ENCODE peak calls at places on chromosome 10, in four cellular contexts. A, E, N and X are unnamed samples.

GRCh38 chr10:103739039-103739764 is 116.2 kb downstream of the SH3PXD2A start:
- DNase-seq in A (no peak), E (no peak), N (no peak), X (peak; percentile 87)

GRCh38 chr10:96017227-96017687 is 26.1 kb upstream of the CCNJ start:
- DNase-seq in A (no peak), E (peak; percentile 42), N (peak; percentile 45), X (no peak)

GRCh38 chr10:93032809-93033137 is 27.8 kb upstream of the CYP26C1 start:
- DNase-seq in A (no peak), E (no peak), N (no peak), X (no peak)

GRCh38 chr10:3931224-3931623 is 146.2 kb upstream of the KLF6 start:
- DNase-seq in A (no peak), E (no peak), N (no peak), X (no peak)

GRCh38 chr10:22649390-22649841 is 65.0 kb downstream of the PIP4K2A start:
- DNase-seq in A (no peak), E (no peak), N (no peak), X (no peak)

GRCh38 chr10:110344622-110345021 is 39.9 kb upstream of the SMNDC1 start:
- DNase-seq in A (no peak), E (no peak), N (no peak), X (no peak)

GRCh38 chr10:44648691-44649090 is 262.4 kb upstream of the TMEM72 start:
- DNase-seq in A (no peak), E (no peak), N (no peak), X (no peak)

GRCh38 chr10:83582407-83583095 is 556.8 kb upstream of the GHITM start:
- DNase-seq in A (no peak), E (no peak), N (no peak), X (no peak)

GRCh38 chr10:97705006-97705670 is 8.4 kb upstream of the MARVELD1 start:
- DNase-seq in A (no peak), E (no peak), N (no peak), X (no peak)

GRCh38 chr10:89555688-89556445 is 20.5 kb upstream of the SLC16A12 start:
- DNase-seq in A (no peak), E (no peak), N (no peak), X (no peak)

GRCh38 chr10:72796042-72796441 is 97.5 kb upstream of the OIT3 start:
- DNase-seq in A (no peak), E (no peak), N (no peak), X (no peak)

GRCh38 chr10:132623996-132624846 is 86.6 kb downstream of the INPP5A start:
- DNase-seq in A (no peak), E (no peak), N (no peak), X (no peak)

GRCh38 chr10:61136151-61136550 is 192.2 kb upstream of the RHOBTB1 start:
- DNase-seq in A (no peak), E (no peak), N (no peak), X (no peak)

GRCh38 chr10:74934100-74934812 is 107.9 kb downstream of the KAT6B start:
- DNase-seq in A (no peak), E (no peak), N (no peak), X (no peak)

GRCh38 chr10:124091646-124092269 is 1.6 kb downstream of the CHST15 start:
- DNase-seq in A (peak; percentile 91), E (peak; percentile 73), N (no peak), X (peak; percentile 87)

GRCh38 chr10:114982989-114983388 is 45.0 kb downstream of the TRUB1 start:
- DNase-seq in A (no peak), E (no peak), N (no peak), X (no peak)

GRCh38 chr10:101644002-101644401 is 51.0 kb downstream of the FBXW4 start:
- DNase-seq in A (no peak), E (no peak), N (no peak), X (peak; percentile 10)

GRCh38 chr10:31977440-31978157 is 49.0 kb upstream of the ARHGAP12 start:
- DNase-seq in A (no peak), E (no peak), N (no peak), X (no peak)

GRCh38 chr10:126397640-126398382 is 9.5 kb upstream of the ADAM12 start:
- DNase-seq in A (no peak), E (peak; percentile 48), N (no peak), X (no peak)

GRCh38 chr10:130160775-130161174 is 24.6 kb downstream of the GLRX3 start:
- DNase-seq in A (no peak), E (no peak), N (no peak), X (no peak)

GRCh38 chr10:108036298-108036697 is 871.8 kb upstream of the SORCS1 start:
- DNase-seq in A (no peak), E (no peak), N (no peak), X (no peak)

GRCh38 chr10:44282606-44283300 is 102.1 kb downstream of the CXCL12 start:
- DNase-seq in A (no peak), E (no peak), N (peak; percentile 32), X (no peak)

GRCh38 chr10:119620241-119620753 is 23.5 kb upstream of the TIAL1 start:
- DNase-seq in A (no peak), E (no peak), N (no peak), X (no peak)

GRCh38 chr10:95920798-95921426 is 13.1 kb downstream of the CC2D2B start:
- DNase-seq in A (no peak), E (no peak), N (no peak), X (no peak)

GRCh38 chr10:62050941-62051433 is 149.5 kb downstream of the ARID5B start:
- DNase-seq in A (no peak), E (no peak), N (peak; percentile 23), X (no peak)

GRCh38 chr10:34160595-34160994 is 654.5 kb downstream of the PARD3 start:
- DNase-seq in A (no peak), E (no peak), N (no peak), X (no peak)

GRCh38 chr10:91758303-91759146 is 39.7 kb upstream of the TNKS2 start:
- DNase-seq in A (no peak), E (peak; percentile 36), N (no peak), X (no peak)

GRCh38 chr10:15084502-15084922 is 4.1 kb downstream of the ACBD7 start:
- DNase-seq in A (no peak), E (no peak), N (no peak), X (no peak)

GRCh38 chr10:62464308-62464707 is 90.1 kb downstream of the ZNF365 start:
- DNase-seq in A (no peak), E (no peak), N (no peak), X (no peak)

GRCh38 chr10:69096045-69096444 is 8.1 kb downstream of the SRGN start:
- DNase-seq in A (no peak), E (no peak), N (no peak), X (no peak)

GRCh38 chr10:69097729-69098128 is 9.8 kb downstream of the SRGN start:
- DNase-seq in A (no peak), E (no peak), N (no peak), X (no peak)

GRCh38 chr10:69090687-69091450 is 3.0 kb downstream of the SRGN start:
- DNase-seq in A (no peak), E (no peak), N (no peak), X (no peak)

GRCh38 chr10:69092959-69093850 is 5.3 kb downstream of the SRGN start:
- DNase-seq in A (no peak), E (peak; percentile 65), N (peak; percentile 78), X (peak; percentile 81)

GRCh38 chr10:69093933-69094332 is 6.0 kb downstream of the SRGN start:
- DNase-seq in A (no peak), E (no peak), N (peak; percentile 61), X (no peak)
- TF ChIP-seq CTCF in A (no peak), E (peak; percentile 25), N (peak; percentile 50), X (no peak)

DNA sequence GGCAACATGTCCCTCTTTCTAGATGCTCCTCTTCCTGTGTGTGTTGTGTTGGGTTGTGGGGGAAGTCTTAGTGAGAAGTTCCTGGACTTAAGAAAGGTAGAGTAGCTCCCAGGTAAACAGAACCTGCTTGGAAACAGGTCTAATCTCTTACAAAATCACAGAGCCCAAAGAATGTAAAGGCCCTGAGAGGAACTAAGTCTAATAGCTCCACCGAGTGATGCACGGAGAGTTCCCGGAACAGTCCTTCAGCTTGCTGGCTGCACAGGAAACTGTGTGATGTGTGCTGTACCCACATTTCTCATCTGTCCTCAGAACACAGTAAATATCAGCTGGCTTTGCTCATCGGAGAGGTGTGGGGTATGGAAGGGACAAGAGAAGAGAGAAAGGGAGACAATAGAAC is 182.6 kb upstream of the LYZL1 start:
- DNase-seq in A (no peak), E (no peak), N (no peak), X (no peak)
- H3K27ac ChIP-seq in A (no peak overlapping the region), E (no peak overlapping the region), N (no peak overlapping the region), X (no peak overlapping the region)

GRCh38 chr10:47079177-47079580 is 168.0 kb downstream of the PTPN20 start:
- DNase-seq in A (no peak), E (no peak), N (no peak), X (no peak)
- TF ChIP-seq EP300 in A (no peak), E (peak; percentile 1), N (no peak), X (no peak)

GRCh38 chr10:79183468-79183865 is 114.7 kb downstream of the ZMIZ1 start:
- DNase-seq in A (no peak), E (no peak), N (no peak), X (no peak)

GRCh38 chr10:79184141-79184625 is 115.4 kb downstream of the ZMIZ1 start:
- DNase-seq in A (no peak), E (peak; percentile 66), N (no peak), X (no peak)

GRCh38 chr10:79185067-79185774 is 116.5 kb downstream of the ZMIZ1 start:
- DNase-seq in A (no peak), E (no peak), N (no peak), X (no peak)

GRCh38 chr10:79185796-79186374 is 117.1 kb downstream of the ZMIZ1 start:
- DNase-seq in A (no peak), E (no peak), N (no peak), X (no peak)

DNA sequence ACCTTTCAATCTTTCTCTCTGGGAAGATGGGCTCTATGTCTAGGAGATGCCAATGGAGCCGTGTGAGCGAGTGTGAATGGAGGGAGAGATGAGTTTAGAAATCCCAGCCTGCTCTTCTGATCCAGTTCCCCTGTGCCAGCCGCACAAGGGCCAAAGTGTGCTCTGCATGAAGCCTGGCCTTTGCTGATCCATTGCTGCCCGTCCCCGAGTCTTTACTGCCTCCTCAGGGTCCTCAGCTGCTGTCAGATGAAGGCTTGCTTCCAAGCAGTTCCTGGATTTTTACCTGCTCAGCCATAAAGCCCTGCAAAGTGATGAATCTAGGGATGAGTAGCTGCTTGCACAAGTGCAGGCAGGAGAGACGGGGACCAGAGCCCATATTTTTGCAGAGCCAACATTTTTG is 115.9 kb downstream of the ZMIZ1 start:
- DNase-seq in A (no peak), E (no peak), N (no peak), X (no peak)
- TF ChIP-seq CTCF in A (no peak), E (no peak), N (no peak), X (no peak)